ENCODE peak calls at places on chromosomes 16 and 17, in nine cellular contexts. D is ovary, J is prostate gland, S is heart left ventricle, G is adrenal gland, I is testis, M is body of pancreas, B is endothelial cell of umbilical vein, O is stomach. Z is an unnamed sample.
A peak's percentile ranks its signal among the peaks of the same experiment; 100 is the strongest.

GRCh38 chr16:9039208-9039607 is 52.2 kb upstream of the HAPSTR1 start:
- DNase-seq in M (no peak), J (no peak), I (no peak), D (no peak), O (no peak), G (no peak), B (no peak), S (no peak), Z (no peak)

GRCh38 chr17:5282639-5283217 is 644 bp downstream of the RABEP1 start:
- DNase-seq in G (peak; percentile 39), M (peak; percentile 17), B (peak; percentile 37), O (no peak), J (no peak), I (peak; percentile 50), S (peak; percentile 30), D (peak; percentile 54), Z (no peak)

GRCh38 chr17:41492771-41493170 is 3.1 kb upstream of the KRT36 start:
- DNase-seq in G (peak; percentile 29), B (peak; percentile 91), J (no peak), I (no peak), M (no peak), D (peak; percentile 53), O (no peak), S (no peak), Z (no peak)

GRCh38 chr16:30652005-30652296 is 1.2 kb downstream of the PRR14 start:
- DNase-seq in I (no peak), J (no peak), M (no peak), S (no peak), O (no peak), G (no peak), B (no peak), D (no peak), Z (no peak)

GRCh38 chr17:70976447-70976846 is 807.1 kb downstream of the KCNJ2 start:
- DNase-seq in G (no peak), S (no peak), I (no peak), J (no peak), D (no peak), O (no peak), B (no peak), M (no peak), Z (no peak)

GRCh38 chr17:47204722-47205418 is 4.3 kb upstream of the MYL4 start:
- DNase-seq in M (no peak), O (no peak), B (no peak), G (no peak), I (no peak), J (no peak), D (no peak), S (peak; percentile 61), Z (no peak)

GRCh38 chr16:89386786-89387185 is 103.6 kb downstream of the ANKRD11 start:
- DNase-seq in I (no peak), O (no peak), B (no peak), J (no peak), G (no peak), D (no peak), M (no peak), S (no peak), Z (no peak)

GRCh38 chr16:74573622-74574021 is 33.3 kb downstream of the GLG1 start:
- DNase-seq in G (no peak), J (no peak), S (no peak), M (no peak), B (no peak), O (no peak), D (no peak), I (no peak), Z (no peak)

GRCh38 chr17:81332949-81333570 is 38.0 kb upstream of the SLC38A10 start:
- DNase-seq in B (no peak), M (no peak), D (no peak), S (no peak), G (no peak), I (no peak), O (no peak), J (no peak), Z (no peak)

GRCh38 chr17:27456681-27457404 is 595 bp downstream of the KSR1 start:
- DNase-seq in J (peak; percentile 24), M (peak; percentile 45), D (peak; percentile 59), O (no peak), G (peak; percentile 40), S (peak; percentile 54), B (no peak), I (peak; percentile 32), Z (no peak)

GRCh38 chr17:1060991-1061390 is 64.1 kb downstream of the TIMM22 start:
- DNase-seq in J (no peak), B (peak; percentile 93), D (no peak), O (peak; percentile 87), M (peak; percentile 48), G (peak; percentile 75), I (no peak), S (peak; percentile 49), Z (peak; percentile 73)

GRCh38 chr16:85894266-85894665 is 4.7 kb upstream of the IRF8 start:
- DNase-seq in B (no peak), G (no peak), I (no peak), D (no peak), J (no peak), O (no peak), M (peak; percentile 72), S (no peak), Z (no peak)

GRCh38 chr17:31251618-31252328 is 45.3 kb downstream of the OMG start:
- DNase-seq in I (no peak), J (no peak), S (no peak), D (no peak), O (no peak), M (no peak), G (no peak), B (no peak), Z (no peak)

GRCh38 chr17:37848690-37849616 is 75.3 kb upstream of the TBC1D3K start:
- DNase-seq in D (no peak), I (no peak), J (no peak), O (no peak), G (no peak), S (no peak), B (peak; percentile 34), M (no peak), Z (no peak)

GRCh38 chr16:19766988-19767387 is 48.9 kb downstream of the IQCK start:
- DNase-seq in I (no peak), B (no peak), O (no peak), J (no peak), M (no peak), D (no peak), G (no peak), S (no peak), Z (no peak)

GRCh38 chr16:31714899-31715504 is 158.6 kb upstream of the ZNF267 start:
- DNase-seq in B (no peak), S (no peak), M (no peak), D (no peak), I (no peak), O (no peak), J (no peak), G (no peak), Z (no peak)

GRCh38 chr17:79624658-79625478 is 14.0 kb upstream of the RBFOX3 start:
- DNase-seq in D (peak; percentile 3), O (no peak), G (peak; percentile 1), M (peak; percentile 3), J (no peak), B (no peak), S (no peak), I (peak; percentile 7), Z (peak; percentile 45)

GRCh38 chr16:11101695-11102522 is 154.1 kb downstream of the SOCS1 start:
- DNase-seq in O (no peak), S (no peak), G (no peak), D (no peak), M (no peak), J (no peak), B (peak; percentile 91), I (no peak), Z (no peak)

GRCh38 chr17:78653382-78653781 is 76.2 kb upstream of the DNAH17 start:
- DNase-seq in B (peak; percentile 16), S (no peak), G (no peak), D (no peak), I (no peak), M (no peak), J (no peak), O (no peak), Z (no peak)

GRCh38 chr16:83940630-83941378 is 12.2 kb upstream of the OSGIN1 start:
- DNase-seq in G (no peak), O (no peak), J (no peak), B (no peak), D (no peak), S (no peak), M (no peak), I (no peak), Z (no peak)

GRCh38 chr16:67930678-67931211 is 917 bp downstream of the CTRL start:
- DNase-seq in O (no peak), J (no peak), I (no peak), S (no peak), M (peak; percentile 53), B (no peak), G (no peak), D (no peak), Z (no peak)
- H3K27me3 ChIP-seq in O (no peaks in the 10 kb centered on the region), J (no peaks in the 10 kb centered on the region), I (no peaks in the 10 kb centered on the region), S (no peaks in the 10 kb centered on the region), M (no peaks in the 10 kb centered on the region), B (no peaks in the 10 kb centered on the region), G (no peaks in the 10 kb centered on the region), D (no peaks in the 10 kb centered on the region), Z (no peaks in the 10 kb centered on the region)

GRCh38 chr17:66968916-66969315 is 4.4 kb downstream of the CACNG4 start:
- DNase-seq in G (no peak), B (no peak), D (no peak), I (no peak), J (peak; percentile 71), O (no peak), S (no peak), M (no peak), Z (no peak)
- TF ChIP-seq POLR2A in G (no peak), B (no peak), D (no peak), I (no peak), J (no peak), O (no peak), S (no peak), M (no peak), Z (no peak)

GRCh38 chr17:56708220-56708567 is 114.7 kb downstream of the NOG start:
- DNase-seq in D (no peak), I (no peak), S (no peak), O (no peak), G (no peak), B (no peak), M (no peak), J (no peak), Z (no peak)
- H3K4me3 ChIP-seq in D (no peak overlapping the region), I (no peak overlapping the region), S (no peak overlapping the region), O (no peak overlapping the region), G (no peak overlapping the region), B (no peak overlapping the region), M (no peak overlapping the region), J (no peak overlapping the region), Z (no peak overlapping the region)

GRCh38 chr16:1297413-1297773 is 12.0 kb upstream of the UBE2I start:
- DNase-seq in G (no peak), D (no peak), B (no peak), O (no peak), J (no peak), S (no peak), I (no peak), M (no peak), Z (no peak)
- H3K27me3 ChIP-seq in G (no peaks in the 10 kb centered on the region), D (peaks cover 8% of the 10 kb centered on the region), B (no peaks in the 10 kb centered on the region), O (peaks cover 7% of the 10 kb centered on the region), J (no peaks in the 10 kb centered on the region), S (peaks cover 16% of the 10 kb centered on the region), I (no peaks in the 10 kb centered on the region), M (no peaks in the 10 kb centered on the region), Z (no peaks in the 10 kb centered on the region)

GRCh38 chr17:61399131-61400057 is at the start of gene TBX2:
- DNase-seq in S (peak; percentile 90), I (peak; percentile 89), O (peak; percentile 51), D (peak; percentile 71), M (peak; percentile 50), G (peak; percentile 57), B (no peak), J (no peak), Z (peak; percentile 64)
- TF ChIP-seq POLR2A in S (peak; percentile 50), I (no peak), O (no peak), D (no peak), M (no peak), G (peak; percentile 6), B (no peak), J (no peak), Z (no peak)